ENCODE peak calls at places on chromosomes 5 and 9, in four cellular contexts. One of them, this sample, is unnamed.

GRCh38 chr9:34072410-34072809 is 23.7 kb upstream of the UBAP2 start:
- DNase-seq in Caco-2: peak
- DNase-seq in glutamatergic neuron: no peak
- DNase-seq in fibroblast of the aortic adventitia: no peak
- DNase-seq in this sample: no peak

GRCh38 chr5:173315495-173316352 is 12.5 kb downstream of the STC2 start:
- DNase-seq in fibroblast of the aortic adventitia: peak
- DNase-seq in Caco-2: peak
- DNase-seq in glutamatergic neuron: no peak
- DNase-seq in this sample: peak

GRCh38 chr5:179765400-179765799 is 28.4 kb upstream of the LTC4S start:
- DNase-seq in Caco-2: no peak
- DNase-seq in glutamatergic neuron: peak
- DNase-seq in fibroblast of the aortic adventitia: peak
- DNase-seq in this sample: no peak

GRCh38 chr5:150904479-150905311 is at the start of gene ZNF300:
- DNase-seq in fibroblast of the aortic adventitia: peak
- DNase-seq in glutamatergic neuron: peak
- DNase-seq in Caco-2: peak
- DNase-seq in this sample: peak

GRCh38 chr9:130138791-130139190 is 33.4 kb upstream of the NCS1 start:
- DNase-seq in fibroblast of the aortic adventitia: peak
- DNase-seq in Caco-2: no peak
- DNase-seq in glutamatergic neuron: no peak
- DNase-seq in this sample: peak

GRCh38 chr5:149367972-149368645 is 10.3 kb downstream of the PCYOX1L start:
- DNase-seq in fibroblast of the aortic adventitia: no peak
- DNase-seq in Caco-2: no peak
- DNase-seq in glutamatergic neuron: no peak
- DNase-seq in this sample: no peak

GRCh38 chr5:80565330-80565729 is 4.8 kb downstream of the ANKRD34B start:
- DNase-seq in fibroblast of the aortic adventitia: no peak
- DNase-seq in Caco-2: no peak
- DNase-seq in glutamatergic neuron: no peak
- DNase-seq in this sample: no peak

GRCh38 chr9:18124760-18125159 is 349.2 kb upstream of the ADAMTSL1 start:
- DNase-seq in glutamatergic neuron: no peak
- DNase-seq in Caco-2: no peak
- DNase-seq in fibroblast of the aortic adventitia: peak
- DNase-seq in this sample: no peak

GRCh38 chr5:39501403-39501802 is 76.6 kb upstream of the DAB2 start:
- DNase-seq in glutamatergic neuron: no peak
- DNase-seq in fibroblast of the aortic adventitia: peak
- DNase-seq in Caco-2: no peak
- DNase-seq in this sample: peak

GRCh38 chr9:37732086-37732744 is 21.4 kb upstream of the TRMT10B start:
- DNase-seq in glutamatergic neuron: peak
- DNase-seq in fibroblast of the aortic adventitia: no peak
- DNase-seq in Caco-2: no peak
- DNase-seq in this sample: no peak

GRCh38 chr5:107359916-107360234 is 310.9 kb downstream of the EFNA5 start:
- DNase-seq in Caco-2: no peak
- DNase-seq in glutamatergic neuron: no peak
- DNase-seq in fibroblast of the aortic adventitia: no peak
- DNase-seq in this sample: no peak

GRCh38 chr9:75121914-75122558 is 33.7 kb downstream of the OSTF1 start:
- DNase-seq in fibroblast of the aortic adventitia: no peak
- DNase-seq in Caco-2: no peak
- DNase-seq in glutamatergic neuron: no peak
- DNase-seq in this sample: no peak

GRCh38 chr5:111703662-111704061 is 53.3 kb downstream of the NREP start:
- DNase-seq in glutamatergic neuron: no peak
- DNase-seq in Caco-2: no peak
- DNase-seq in fibroblast of the aortic adventitia: no peak
- DNase-seq in this sample: no peak

GRCh38 chr5:4553968-4554367 is 586.2 kb upstream of the ADAMTS16 start:
- DNase-seq in glutamatergic neuron: no peak
- DNase-seq in fibroblast of the aortic adventitia: no peak
- DNase-seq in Caco-2: no peak
- DNase-seq in this sample: no peak

GRCh38 chr5:103021310-103021709 is 98.6 kb downstream of the GIN1 start:
- DNase-seq in glutamatergic neuron: no peak
- DNase-seq in fibroblast of the aortic adventitia: no peak
- DNase-seq in Caco-2: no peak
- DNase-seq in this sample: no peak

GRCh38 chr5:419970-420369 is 23.0 kb upstream of the EXOC3 start:
- DNase-seq in fibroblast of the aortic adventitia: no peak
- DNase-seq in Caco-2: no peak
- DNase-seq in glutamatergic neuron: no peak
- DNase-seq in this sample: no peak

GRCh38 chr9:123322771-123323481 is 33.1 kb upstream of the CRB2 start:
- DNase-seq in Caco-2: no peak
- DNase-seq in fibroblast of the aortic adventitia: no peak
- DNase-seq in glutamatergic neuron: no peak
- DNase-seq in this sample: no peak

GRCh38 chr9:114357911-114358328 is 28.3 kb downstream of the ORM2 start:
- DNase-seq in fibroblast of the aortic adventitia: no peak
- DNase-seq in glutamatergic neuron: no peak
- DNase-seq in Caco-2: no peak
- DNase-seq in this sample: no peak

GRCh38 chr5:104942735-104943134 is 1380.1 kb upstream of the NUDT12 start:
- DNase-seq in glutamatergic neuron: no peak
- DNase-seq in fibroblast of the aortic adventitia: no peak
- DNase-seq in Caco-2: peak
- DNase-seq in this sample: no peak

GRCh38 chr5:88952996-88953643 is 70.1 kb upstream of the MEF2C start:
- DNase-seq in glutamatergic neuron: no peak
- DNase-seq in Caco-2: no peak
- DNase-seq in fibroblast of the aortic adventitia: no peak
- DNase-seq in this sample: no peak

GRCh38 chr5:38134750-38135330 is 123.5 kb upstream of the EGFLAM start:
- DNase-seq in glutamatergic neuron: no peak
- DNase-seq in Caco-2: no peak
- DNase-seq in fibroblast of the aortic adventitia: no peak
- DNase-seq in this sample: no peak

GRCh38 chr5:73591698-73592501 is 26.4 kb downstream of the UTP15 start:
- DNase-seq in Caco-2: no peak
- DNase-seq in fibroblast of the aortic adventitia: peak
- DNase-seq in glutamatergic neuron: no peak
- DNase-seq in this sample: no peak

GRCh38 chr9:122265265-122265900 is 701 bp downstream of the MRRF start:
- DNase-seq in glutamatergic neuron: no peak
- DNase-seq in fibroblast of the aortic adventitia: peak
- DNase-seq in Caco-2: peak
- DNase-seq in this sample: no peak

GRCh38 chr5:44051591-44051990 is 337.6 kb downstream of the FGF10 start:
- DNase-seq in Caco-2: no peak
- DNase-seq in fibroblast of the aortic adventitia: no peak
- DNase-seq in glutamatergic neuron: no peak
- DNase-seq in this sample: no peak

GRCh38 chr9:85212209-85212608 is 529.5 kb downstream of the AGTPBP1 start:
- DNase-seq in Caco-2: no peak
- DNase-seq in fibroblast of the aortic adventitia: peak
- DNase-seq in glutamatergic neuron: no peak
- DNase-seq in this sample: no peak

GRCh38 chr9:120713257-120714087 is 798 bp downstream of the MEGF9 start:
- DNase-seq in Caco-2: peak
- DNase-seq in fibroblast of the aortic adventitia: peak
- DNase-seq in glutamatergic neuron: peak
- DNase-seq in this sample: peak

GRCh38 chr5:33737284-33737683 is 154.5 kb downstream of the ADAMTS12 start:
- DNase-seq in Caco-2: no peak
- DNase-seq in fibroblast of the aortic adventitia: peak
- DNase-seq in glutamatergic neuron: no peak
- DNase-seq in this sample: no peak

GRCh38 chr9:131942076-131942720 is 137.5 kb downstream of the MED27 start:
- DNase-seq in glutamatergic neuron: no peak
- DNase-seq in fibroblast of the aortic adventitia: no peak
- DNase-seq in Caco-2: no peak
- DNase-seq in this sample: no peak

GRCh38 chr9:112380771-112381181 is 868 bp downstream of the HSDL2 start:
- DNase-seq in glutamatergic neuron: no peak
- DNase-seq in Caco-2: no peak
- DNase-seq in fibroblast of the aortic adventitia: peak
- DNase-seq in this sample: no peak

GRCh38 chr9:14399736-14400657 is 86.1 kb upstream of the NFIB start:
- DNase-seq in fibroblast of the aortic adventitia: peak
- DNase-seq in Caco-2: no peak
- DNase-seq in glutamatergic neuron: no peak
- DNase-seq in this sample: no peak

GRCh38 chr9:126775926-126776325 is 28.9 kb upstream of the ZBTB43 start:
- DNase-seq in glutamatergic neuron: no peak
- DNase-seq in fibroblast of the aortic adventitia: no peak
- DNase-seq in Caco-2: no peak
- DNase-seq in this sample: no peak

GRCh38 chr9:126781717-126782388 is 23.0 kb upstream of the ZBTB43 start:
- DNase-seq in fibroblast of the aortic adventitia: peak
- DNase-seq in glutamatergic neuron: peak
- DNase-seq in Caco-2: peak
- DNase-seq in this sample: peak

GRCh38 chr9:126773004-126773607 is 31.7 kb upstream of the ZBTB43 start:
- DNase-seq in Caco-2: peak
- DNase-seq in fibroblast of the aortic adventitia: peak
- DNase-seq in glutamatergic neuron: peak
- DNase-seq in this sample: no peak

GRCh38 chr9:126781186-126781585 is 23.7 kb upstream of the ZBTB43 start:
- DNase-seq in fibroblast of the aortic adventitia: no peak
- DNase-seq in glutamatergic neuron: no peak
- DNase-seq in Caco-2: no peak
- DNase-seq in this sample: no peak

GRCh38 chr9:126777733-126778132 is 27.1 kb upstream of the ZBTB43 start:
- DNase-seq in fibroblast of the aortic adventitia: no peak
- DNase-seq in glutamatergic neuron: no peak
- DNase-seq in Caco-2: peak
- DNase-seq in this sample: no peak
- TF ChIP-seq CTCF in fibroblast of the aortic adventitia: no peak
- TF ChIP-seq CTCF in glutamatergic neuron: no peak
- TF ChIP-seq CTCF in Caco-2: peak
- TF ChIP-seq CTCF in this sample: no peak

GRCh38 chr9:137215196-137215986 is 6.6 kb downstream of the RNF208 start:
- DNase-seq in glutamatergic neuron: no peak
- DNase-seq in fibroblast of the aortic adventitia: no peak
- DNase-seq in Caco-2: no peak
- DNase-seq in this sample: no peak

GRCh38 chr9:137214620-137215019 is 7.4 kb downstream of the RNF208 start:
- DNase-seq in fibroblast of the aortic adventitia: no peak
- DNase-seq in glutamatergic neuron: no peak
- DNase-seq in Caco-2: no peak
- DNase-seq in this sample: no peak

GRCh38 chr9:137211532-137211931 is 6.0 kb downstream of the NDOR1 start:
- DNase-seq in fibroblast of the aortic adventitia: no peak
- DNase-seq in glutamatergic neuron: no peak
- DNase-seq in Caco-2: no peak
- DNase-seq in this sample: no peak

GRCh38 chr9:137212520-137212919 is 7.0 kb downstream of the NDOR1 start:
- DNase-seq in glutamatergic neuron: no peak
- DNase-seq in fibroblast of the aortic adventitia: no peak
- DNase-seq in Caco-2: no peak
- DNase-seq in this sample: no peak

DNA sequence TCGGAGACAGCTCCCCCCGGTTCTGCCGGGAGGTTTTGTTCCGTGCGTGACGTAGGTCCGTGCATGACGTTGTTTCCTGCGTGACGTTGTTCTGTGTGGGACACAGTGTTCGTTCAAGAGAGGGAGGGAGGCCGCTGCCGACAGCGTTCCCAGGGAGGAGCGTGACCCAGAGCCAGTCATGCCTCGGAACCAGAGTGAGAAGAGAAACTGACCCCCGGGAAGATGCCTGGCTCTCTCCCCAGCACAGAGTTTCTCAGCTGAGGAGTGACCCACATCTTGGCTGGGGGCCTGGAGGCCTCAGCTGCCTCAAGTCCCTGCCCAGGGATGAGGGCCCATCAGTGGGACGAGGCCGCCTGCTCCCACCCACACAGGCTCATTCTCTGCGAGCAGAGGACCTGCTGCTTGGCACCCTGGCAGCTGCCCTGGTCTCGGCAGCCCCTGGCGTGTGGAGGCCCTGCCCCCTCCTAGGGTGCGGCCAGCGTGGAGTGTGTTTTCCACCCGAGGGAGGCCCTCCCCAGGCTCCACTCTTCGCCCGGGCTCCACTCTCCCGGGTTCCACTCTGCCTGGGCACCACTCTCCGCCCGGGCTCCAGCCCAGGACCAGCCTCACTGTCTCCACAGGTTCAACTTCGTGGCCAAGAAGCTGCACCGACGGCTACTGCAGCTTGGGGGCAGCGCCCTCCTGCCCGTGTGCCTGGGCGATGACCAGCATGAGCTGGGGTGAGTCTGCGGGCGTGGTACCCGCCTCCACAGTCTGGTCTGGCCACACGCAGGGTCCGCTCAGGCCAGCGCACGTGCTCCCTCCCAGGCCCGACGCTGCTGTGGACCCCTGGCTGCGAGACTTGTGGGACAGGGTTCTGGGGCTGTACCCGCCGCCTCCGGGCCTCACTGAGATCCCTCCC is 7.9 kb downstream of the NDOR1 start:
- DNase-seq in Caco-2: no peak
- DNase-seq in fibroblast of the aortic adventitia: no peak
- DNase-seq in glutamatergic neuron: no peak
- DNase-seq in this sample: no peak
- TF ChIP-seq CTCF in Caco-2: peak
- TF ChIP-seq CTCF in fibroblast of the aortic adventitia: no peak
- TF ChIP-seq CTCF in glutamatergic neuron: no peak
- TF ChIP-seq CTCF in this sample: no peak

GRCh38 chr5:142465476-142465875 is 140.7 kb upstream of the SPRY4 start:
- DNase-seq in glutamatergic neuron: no peak
- DNase-seq in fibroblast of the aortic adventitia: no peak
- DNase-seq in Caco-2: no peak
- DNase-seq in this sample: no peak
- TF ChIP-seq CTCF in glutamatergic neuron: no peak
- TF ChIP-seq CTCF in fibroblast of the aortic adventitia: no peak
- TF ChIP-seq CTCF in Caco-2: no peak
- TF ChIP-seq CTCF in this sample: no peak

GRCh38 chr5:160685695-160686094 is 166.3 kb downstream of the ATP10B start:
- DNase-seq in fibroblast of the aortic adventitia: no peak
- DNase-seq in Caco-2: peak
- DNase-seq in glutamatergic neuron: no peak
- DNase-seq in this sample: no peak
- TF ChIP-seq CTCF in fibroblast of the aortic adventitia: no peak
- TF ChIP-seq CTCF in Caco-2: peak
- TF ChIP-seq CTCF in glutamatergic neuron: peak
- TF ChIP-seq CTCF in this sample: no peak

GRCh38 chr9:115524467-115525059 is 406.6 kb upstream of the TNC start:
- DNase-seq in glutamatergic neuron: no peak
- DNase-seq in fibroblast of the aortic adventitia: peak
- DNase-seq in Caco-2: peak
- DNase-seq in this sample: peak
- TF ChIP-seq CTCF in glutamatergic neuron: peak
- TF ChIP-seq CTCF in fibroblast of the aortic adventitia: peak
- TF ChIP-seq CTCF in Caco-2: peak
- TF ChIP-seq CTCF in this sample: peak

This sample was measured in uterus.